ENCODE peak calls at places on chromosomes 2 and 18, in ten cellular contexts. R is HFF-Myc; F is stimulated activated CD8-positive, alpha-beta memory T cell treated with anti-CD3 and anti-CD28 coated beads, Interleukin-7, amount 100 ng/mL, for 24 hours; O is EL; K is uterus; V is NCI-H1694; J is activated CD8-positive, alpha-beta memory T cell treated with anti-CD3 and anti-CD28 coated beads for 48 hours; C is activated CD4-positive, alpha-beta T cell treated with anti-CD3 and anti-CD28 coated beads, Interleukin-2, amount 50 U/mL, for 48 hours; M is kidney tubule cell; Y is AG10803. Q is an unnamed sample.

GRCh38 chr2:17800693-17801458 is 15.4 kb upstream of the MSGN1 start:
- DNase-seq in O (no peak), F (no peak), M (peak), R (no peak), V (no peak), J (no peak), C (no peak), K (no peak), Y (no peak), Q (no peak)

GRCh38 chr2:158518083-158518482 is 61.3 kb downstream of the PKP4 start:
- DNase-seq in O (peak), R (no peak), V (no peak), K (peak), C (no peak), J (no peak), M (no peak), F (no peak), Y (peak), Q (no peak)

GRCh38 chr18:48662021-48662661 is 123.3 kb downstream of the CTIF start:
- DNase-seq in F (no peak), R (no peak), O (peak), M (peak), C (no peak), J (no peak), Y (peak), V (no peak), K (peak), Q (no peak)

GRCh38 chr2:130289780-130290179 is 52.9 kb upstream of the IMP4 start:
- DNase-seq in C (no peak), V (no peak), K (no peak), R (no peak), M (no peak), J (no peak), O (no peak), F (no peak), Y (no peak), Q (no peak)

GRCh38 chr2:236712304-236712703 is 142.7 kb downstream of the ACKR3 start:
- DNase-seq in K (no peak), V (no peak), F (no peak), O (peak), J (no peak), C (no peak), M (peak), Y (peak), R (peak), Q (peak)

GRCh38 chr2:237998530-237998929 is 31.7 kb downstream of the UBE2F start:
- DNase-seq in J (no peak), C (no peak), F (no peak), R (no peak), Y (no peak), M (no peak), V (no peak), O (no peak), K (no peak), Q (peak)

GRCh38 chr2:19687260-19687659 is 214.5 kb downstream of the TTC32 start:
- DNase-seq in F (no peak), J (no peak), M (no peak), V (no peak), Y (no peak), O (no peak), R (no peak), K (no peak), C (no peak), Q (no peak)

GRCh38 chr2:47488870-47489584 is 86.1 kb downstream of the MSH2 start:
- DNase-seq in M (peak), F (no peak), J (no peak), C (no peak), R (peak), Y (peak), V (no peak), O (peak), K (no peak), Q (peak)

GRCh38 chr2:205887637-205888036 is 198.3 kb downstream of the INO80D start:
- DNase-seq in M (no peak), O (no peak), C (no peak), K (no peak), Y (no peak), J (no peak), F (no peak), V (no peak), R (no peak), Q (no peak)

GRCh38 chr2:37324786-37325624 is at the start of gene PRKD3:
- DNase-seq in K (peak), M (peak), O (peak), C (peak), V (peak), F (no peak), R (no peak), Y (peak), J (peak), Q (peak)

GRCh38 chr2:26384597-26384996 is 17.1 kb upstream of the DRC1 start:
- DNase-seq in O (no peak), F (no peak), C (no peak), V (no peak), R (no peak), K (no peak), J (no peak), Y (no peak), M (no peak), Q (no peak)

GRCh38 chr2:68689553-68690537 is 44.8 kb upstream of the ARHGAP25 start:
- DNase-seq in R (no peak), F (no peak), C (no peak), J (no peak), O (no peak), V (no peak), K (no peak), Y (no peak), M (no peak), Q (no peak)

GRCh38 chr18:73431620-73432019 is 563.8 kb upstream of the NETO1 start:
- DNase-seq in C (no peak), Y (no peak), V (no peak), F (no peak), R (no peak), O (no peak), K (no peak), M (no peak), J (no peak), Q (no peak)

GRCh38 chr2:168612719-168613118 is 156.6 kb downstream of the CERS6 start:
- DNase-seq in R (no peak), C (no peak), Y (no peak), M (no peak), O (no peak), K (no peak), V (no peak), J (no peak), F (no peak), Q (no peak)

GRCh38 chr2:9973691-9974090 is 22.2 kb downstream of the GRHL1 start:
- DNase-seq in C (no peak), F (no peak), R (no peak), V (no peak), O (peak), M (no peak), J (no peak), K (no peak), Y (no peak), Q (no peak)